ENCODE peak calls at places on chromosomes 11 and 22, in nine cellular contexts. U is endothelial cell, R is AG08396, D is activated T-cell treated with anti-CD3 and anti-CD28 coated beads for 1 hour, Z is AG04450, J is posterior vena cava, Y is PC-3, L is cardiac muscle cell, K is HAP-1. N is an unnamed sample.

GRCh38 chr22:20422965-20423635 is 14.5 kb downstream of the SCARF2 start:
- DNase-seq in D (no peak), L (no peak), J (no peak), Y (no peak), K (no peak), U (no peak), R (peak; percentile 84), Z (no peak), N (no peak)

GRCh38 chr22:46612904-46613605 is 7.1 kb upstream of the GRAMD4 start:
- DNase-seq in K (no peak), L (no peak), Z (no peak), U (no peak), R (no peak), D (peak; percentile 32), Y (no peak), J (no peak), N (no peak)

GRCh38 chr22:20494978-20495860 is at the start of gene KLHL22:
- DNase-seq in D (peak; percentile 8), Y (peak; percentile 30), K (peak; percentile 17), Z (no peak), L (no peak), J (peak; percentile 85), R (peak; percentile 41), U (peak; percentile 39), N (no peak)

GRCh38 chr22:20110359-20110985 is 5.4 kb upstream of the RANBP1 start:
- DNase-seq in J (no peak), D (no peak), K (no peak), R (no peak), U (no peak), Z (no peak), Y (no peak), L (no peak), N (no peak)

GRCh38 chr11:118194835-118195627 is 18.6 kb upstream of the SCN2B start:
- DNase-seq in U (no peak), D (no peak), R (peak; percentile 71), Y (peak; percentile 96), K (no peak), L (peak; percentile 84), J (peak; percentile 90), Z (peak; percentile 6), N (peak; percentile 27)

GRCh38 chr22:41237707-41238569 is 2.8 kb downstream of the CHADL start:
- DNase-seq in R (peak; percentile 78), U (peak; percentile 70), L (peak; percentile 50), K (peak; percentile 27), J (peak; percentile 92), Y (peak; percentile 71), Z (no peak), D (peak; percentile 72), N (no peak)

GRCh38 chr11:100930185-100930778 is 199.3 kb downstream of the PGR start:
- DNase-seq in Z (no peak), R (peak; percentile 23), Y (peak; percentile 89), D (no peak), J (no peak), K (peak; percentile 74), U (no peak), L (peak; percentile 81), N (peak; percentile 56)

GRCh38 chr22:27802389-27803079 is 978 bp upstream of the MN1 start:
- DNase-seq in R (no peak), U (no peak), K (no peak), D (no peak), L (no peak), Z (no peak), J (no peak), Y (no peak), N (no peak)

GRCh38 chr11:95520765-95521542 is 268.6 kb downstream of the FAM76B start:
- DNase-seq in K (no peak), R (no peak), Y (peak; percentile 62), J (no peak), D (no peak), Z (no peak), U (no peak), L (peak; percentile 39), N (no peak)

N was measured in AG09309.